ENCODE peak calls at places on chromosomes 2 and 18, in eight cellular contexts. One of them, this sample, is unnamed. For H3K9me3, the result is how much of the 10 kb centered on the place peaks cover.

GRCh38 chr2:233846387-233847247 is 7.7 kb downstream of the HJURP start:
- DNase-seq in psoas muscle: no peak
- DNase-seq in IMR-90: no peak
- DNase-seq in Caco-2: no peak
- DNase-seq in heart right ventricle: no peak
- DNase-seq in tibial nerve: no peak
- DNase-seq in breast epithelium: no peak
- DNase-seq in cardiac muscle cell: no peak
- DNase-seq in this sample: no peak

GRCh38 chr2:70616168-70616694 is 62.6 kb upstream of the TGFA start:
- DNase-seq in psoas muscle: no peak
- DNase-seq in IMR-90: no peak
- DNase-seq in Caco-2: peak
- DNase-seq in heart right ventricle: no peak
- DNase-seq in tibial nerve: no peak
- DNase-seq in breast epithelium: no peak
- DNase-seq in cardiac muscle cell: no peak
- DNase-seq in this sample: no peak

GRCh38 chr2:55311444-55311870 is 42.4 kb upstream of the MTIF2 start:
- DNase-seq in psoas muscle: no peak
- DNase-seq in IMR-90: peak
- DNase-seq in Caco-2: no peak
- DNase-seq in heart right ventricle: no peak
- DNase-seq in tibial nerve: no peak
- DNase-seq in breast epithelium: no peak
- DNase-seq in cardiac muscle cell: no peak
- DNase-seq in this sample: no peak

GRCh38 chr2:237391140-237391539 is 22.8 kb downstream of the COL6A3 start:
- DNase-seq in psoas muscle: no peak
- DNase-seq in IMR-90: no peak
- DNase-seq in Caco-2: no peak
- DNase-seq in heart right ventricle: no peak
- DNase-seq in tibial nerve: no peak
- DNase-seq in breast epithelium: no peak
- DNase-seq in cardiac muscle cell: no peak
- DNase-seq in this sample: no peak

GRCh38 chr2:224807153-224807964 is 91.2 kb upstream of the CCDC195 start:
- DNase-seq in psoas muscle: no peak
- DNase-seq in IMR-90: no peak
- DNase-seq in Caco-2: no peak
- DNase-seq in heart right ventricle: no peak
- DNase-seq in tibial nerve: no peak
- DNase-seq in breast epithelium: no peak
- DNase-seq in cardiac muscle cell: no peak
- DNase-seq in this sample: no peak

GRCh38 chr2:112542974-112543760 is 902 bp downstream of the POLR1B start:
- DNase-seq in psoas muscle: no peak
- DNase-seq in IMR-90: peak
- DNase-seq in Caco-2: peak
- DNase-seq in heart right ventricle: no peak
- DNase-seq in tibial nerve: no peak
- DNase-seq in breast epithelium: no peak
- DNase-seq in cardiac muscle cell: peak
- DNase-seq in this sample: no peak

GRCh38 chr18:22230403-22231042 is 61.1 kb downstream of the GATA6 start:
- DNase-seq in psoas muscle: no peak
- DNase-seq in IMR-90: peak
- DNase-seq in Caco-2: no peak
- DNase-seq in heart right ventricle: no peak
- DNase-seq in tibial nerve: no peak
- DNase-seq in breast epithelium: no peak
- DNase-seq in cardiac muscle cell: no peak
- DNase-seq in this sample: no peak

GRCh38 chr18:45664824-45665763 is 49.8 kb downstream of the SLC14A2 start:
- DNase-seq in psoas muscle: peak
- DNase-seq in IMR-90: peak
- DNase-seq in Caco-2: peak
- DNase-seq in heart right ventricle: peak
- DNase-seq in tibial nerve: peak
- DNase-seq in breast epithelium: no peak
- DNase-seq in cardiac muscle cell: peak
- DNase-seq in this sample: peak

DNA sequence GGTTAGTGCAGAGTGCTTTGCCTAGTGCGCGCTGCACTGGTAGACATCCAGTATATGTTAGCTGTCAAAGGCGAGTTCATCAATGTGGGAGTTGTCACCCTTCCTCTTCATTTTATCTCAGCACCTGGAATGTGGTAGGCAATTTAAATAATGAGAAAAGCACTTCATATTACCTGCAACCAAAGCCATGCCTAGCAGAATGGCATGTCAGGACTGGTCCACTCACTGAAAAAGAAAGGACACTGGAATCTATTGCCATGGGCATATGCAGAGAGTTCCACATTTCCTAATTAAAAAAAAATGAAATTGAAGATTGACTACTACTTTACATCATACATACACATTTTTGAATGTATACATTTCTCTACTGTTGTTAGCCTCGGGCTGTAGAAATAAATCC is 139.6 kb downstream of the PAX3 start:
- DNase-seq in psoas muscle: no peak
- DNase-seq in IMR-90: no peak
- DNase-seq in Caco-2: no peak
- DNase-seq in heart right ventricle: no peak
- DNase-seq in tibial nerve: no peak
- DNase-seq in breast epithelium: no peak
- DNase-seq in cardiac muscle cell: no peak
- DNase-seq in this sample: no peak
- H3K9me3 ChIP-seq in psoas muscle: under half
- H3K9me3 ChIP-seq in IMR-90: under half
- H3K9me3 ChIP-seq in Caco-2: under half
- H3K9me3 ChIP-seq in heart right ventricle: under half
- H3K9me3 ChIP-seq in tibial nerve: under half
- H3K9me3 ChIP-seq in breast epithelium: under half
- H3K9me3 ChIP-seq in cardiac muscle cell: under half
- H3K9me3 ChIP-seq in this sample: under half

GRCh38 chr2:95220449-95220848 is 13.1 kb downstream of the ZNF892 start:
- DNase-seq in psoas muscle: no peak
- DNase-seq in IMR-90: no peak
- DNase-seq in Caco-2: no peak
- DNase-seq in heart right ventricle: no peak
- DNase-seq in tibial nerve: no peak
- DNase-seq in breast epithelium: no peak
- DNase-seq in cardiac muscle cell: no peak
- DNase-seq in this sample: no peak
- H3K9me3 ChIP-seq in psoas muscle: half or more
- H3K9me3 ChIP-seq in IMR-90: under half
- H3K9me3 ChIP-seq in Caco-2: under half
- H3K9me3 ChIP-seq in heart right ventricle: half or more
- H3K9me3 ChIP-seq in tibial nerve: under half
- H3K9me3 ChIP-seq in breast epithelium: half or more
- H3K9me3 ChIP-seq in cardiac muscle cell: under half
- H3K9me3 ChIP-seq in this sample: under half

GRCh38 chr18:80056095-80056494 is 21.9 kb downstream of the RBFA start:
- DNase-seq in psoas muscle: no peak
- DNase-seq in IMR-90: no peak
- DNase-seq in Caco-2: no peak
- DNase-seq in heart right ventricle: no peak
- DNase-seq in tibial nerve: no peak
- DNase-seq in breast epithelium: no peak
- DNase-seq in cardiac muscle cell: no peak
- DNase-seq in this sample: no peak
- H3K9me3 ChIP-seq in psoas muscle: under half
- H3K9me3 ChIP-seq in IMR-90: under half
- H3K9me3 ChIP-seq in Caco-2: under half
- H3K9me3 ChIP-seq in heart right ventricle: under half
- H3K9me3 ChIP-seq in tibial nerve: under half
- H3K9me3 ChIP-seq in breast epithelium: under half
- H3K9me3 ChIP-seq in cardiac muscle cell: under half
- H3K9me3 ChIP-seq in this sample: under half

GRCh38 chr2:65046633-65047407 is 9.4 kb upstream of the CEP68 start:
- DNase-seq in psoas muscle: no peak
- DNase-seq in IMR-90: no peak
- DNase-seq in Caco-2: no peak
- DNase-seq in heart right ventricle: peak
- DNase-seq in tibial nerve: no peak
- DNase-seq in breast epithelium: no peak
- DNase-seq in cardiac muscle cell: no peak
- DNase-seq in this sample: no peak
- H3K9me3 ChIP-seq in psoas muscle: under half
- H3K9me3 ChIP-seq in IMR-90: under half
- H3K9me3 ChIP-seq in Caco-2: under half
- H3K9me3 ChIP-seq in heart right ventricle: under half
- H3K9me3 ChIP-seq in tibial nerve: under half
- H3K9me3 ChIP-seq in breast epithelium: under half
- H3K9me3 ChIP-seq in cardiac muscle cell: under half
- H3K9me3 ChIP-seq in this sample: under half

GRCh38 chr2:47744074-47744473 is 38.9 kb upstream of the MSH6 start:
- DNase-seq in psoas muscle: no peak
- DNase-seq in IMR-90: no peak
- DNase-seq in Caco-2: no peak
- DNase-seq in heart right ventricle: no peak
- DNase-seq in tibial nerve: no peak
- DNase-seq in breast epithelium: no peak
- DNase-seq in cardiac muscle cell: no peak
- DNase-seq in this sample: no peak
- H3K9me3 ChIP-seq in psoas muscle: under half
- H3K9me3 ChIP-seq in IMR-90: under half
- H3K9me3 ChIP-seq in Caco-2: under half
- H3K9me3 ChIP-seq in heart right ventricle: under half
- H3K9me3 ChIP-seq in tibial nerve: under half
- H3K9me3 ChIP-seq in breast epithelium: under half
- H3K9me3 ChIP-seq in cardiac muscle cell: under half
- H3K9me3 ChIP-seq in this sample: under half

GRCh38 chr2:164621761-164622105 is 451 bp upstream of the GRB14 start:
- DNase-seq in psoas muscle: no peak
- DNase-seq in IMR-90: no peak
- DNase-seq in Caco-2: peak
- DNase-seq in heart right ventricle: no peak
- DNase-seq in tibial nerve: no peak
- DNase-seq in breast epithelium: no peak
- DNase-seq in cardiac muscle cell: no peak
- DNase-seq in this sample: no peak

GRCh38 chr2:164625378-164625971 is 4.2 kb upstream of the GRB14 start:
- DNase-seq in psoas muscle: no peak
- DNase-seq in IMR-90: no peak
- DNase-seq in Caco-2: no peak
- DNase-seq in heart right ventricle: no peak
- DNase-seq in tibial nerve: no peak
- DNase-seq in breast epithelium: no peak
- DNase-seq in cardiac muscle cell: no peak
- DNase-seq in this sample: no peak

GRCh38 chr2:164622338-164623106 is 1.2 kb upstream of the GRB14 start:
- DNase-seq in psoas muscle: no peak
- DNase-seq in IMR-90: no peak
- DNase-seq in Caco-2: no peak
- DNase-seq in heart right ventricle: no peak
- DNase-seq in tibial nerve: no peak
- DNase-seq in breast epithelium: no peak
- DNase-seq in cardiac muscle cell: no peak
- DNase-seq in this sample: no peak

GRCh38 chr2:164620873-164621760 is at the start of gene GRB14:
- DNase-seq in psoas muscle: peak
- DNase-seq in IMR-90: no peak
- DNase-seq in Caco-2: peak
- DNase-seq in heart right ventricle: peak
- DNase-seq in tibial nerve: no peak
- DNase-seq in breast epithelium: no peak
- DNase-seq in cardiac muscle cell: peak
- DNase-seq in this sample: no peak

GRCh38 chr2:164624296-164624695 is 3.0 kb upstream of the GRB14 start:
- DNase-seq in psoas muscle: no peak
- DNase-seq in IMR-90: no peak
- DNase-seq in Caco-2: no peak
- DNase-seq in heart right ventricle: no peak
- DNase-seq in tibial nerve: no peak
- DNase-seq in breast epithelium: no peak
- DNase-seq in cardiac muscle cell: no peak
- DNase-seq in this sample: no peak
- H3K9me3 ChIP-seq in psoas muscle: under half
- H3K9me3 ChIP-seq in IMR-90: under half
- H3K9me3 ChIP-seq in Caco-2: under half
- H3K9me3 ChIP-seq in heart right ventricle: under half
- H3K9me3 ChIP-seq in tibial nerve: under half
- H3K9me3 ChIP-seq in breast epithelium: under half
- H3K9me3 ChIP-seq in cardiac muscle cell: under half
- H3K9me3 ChIP-seq in this sample: under half

DNA sequence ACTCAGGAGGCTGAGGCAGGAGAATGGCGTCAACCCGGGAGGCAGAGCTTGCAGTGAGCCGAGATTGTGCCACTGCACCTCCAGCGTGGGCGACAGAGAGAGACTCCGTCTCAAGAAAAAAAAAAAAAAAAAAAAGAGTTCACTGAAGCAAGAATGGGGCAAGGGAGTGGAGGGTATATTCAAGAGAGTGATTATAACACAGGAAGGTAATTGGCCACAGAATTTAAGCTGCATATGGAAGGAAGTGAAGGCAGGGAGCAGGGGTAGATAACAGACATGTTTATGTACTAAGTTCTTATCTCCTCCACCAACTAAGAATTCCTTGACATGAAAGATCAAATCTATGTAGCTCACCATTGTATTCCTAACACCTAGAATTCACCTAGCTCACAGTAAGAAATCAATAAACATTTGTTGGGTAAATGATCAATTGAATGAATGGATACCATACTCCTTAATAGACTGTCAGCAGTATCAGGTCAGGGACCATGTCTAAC is 37.3 kb downstream of the GKN2 start:
- DNase-seq in psoas muscle: no peak
- DNase-seq in IMR-90: no peak
- DNase-seq in Caco-2: no peak
- DNase-seq in heart right ventricle: no peak
- DNase-seq in tibial nerve: no peak
- DNase-seq in breast epithelium: no peak
- DNase-seq in cardiac muscle cell: no peak
- DNase-seq in this sample: no peak
- H3K9me3 ChIP-seq in psoas muscle: under half
- H3K9me3 ChIP-seq in IMR-90: under half
- H3K9me3 ChIP-seq in Caco-2: under half
- H3K9me3 ChIP-seq in heart right ventricle: under half
- H3K9me3 ChIP-seq in tibial nerve: under half
- H3K9me3 ChIP-seq in breast epithelium: under half
- H3K9me3 ChIP-seq in cardiac muscle cell: under half
- H3K9me3 ChIP-seq in this sample: under half